ENCODE peak calls at places on chromosomes 1 and 21, in four cellular contexts. X is neural crest cell, N is left ventricle myocardium inferior, S is OCI-LY7. W is an unnamed sample.

GRCh38 chr1:154908937-154909336 is 27.6 kb downstream of the PMVK start:
- DNase-seq in X (no peak), N (no peak), S (no peak), W (no peak)

GRCh38 chr21:17726047-17726446 is 93.1 kb downstream of the C21orf91 start:
- DNase-seq in X (no peak), N (no peak), S (peak), W (no peak)

GRCh38 chr1:172680733-172681275 is 21.9 kb downstream of the FASLG start:
- DNase-seq in X (no peak), N (no peak), S (no peak), W (no peak)

GRCh38 chr1:47710075-47711071 is 272.5 kb downstream of the FOXD2 start:
- DNase-seq in X (peak), N (peak), S (peak), W (peak)

GRCh38 chr1:231310391-231310934 is 27.2 kb downstream of the EXOC8 start:
- DNase-seq in X (no peak), N (no peak), S (no peak), W (no peak)

GRCh38 chr1:204558467-204558866 is 42.3 kb downstream of the MDM4 start:
- DNase-seq in X (no peak), N (no peak), S (peak), W (no peak)

GRCh38 chr1:207282496-207283380 is 38.7 kb upstream of the CD55 start:
- DNase-seq in X (no peak), N (no peak), S (no peak), W (no peak)

GRCh38 chr1:107139833-107140702 is 771 bp upstream of the NTNG1 start:
- DNase-seq in X (peak), N (no peak), S (peak), W (no peak)

GRCh38 chr1:180168786-180169640 is 14.3 kb downstream of the QSOX1 start:
- DNase-seq in X (peak), N (no peak), S (peak), W (no peak)

GRCh38 chr1:62180649-62181048 is 14.0 kb upstream of the L1TD1 start:
- DNase-seq in X (no peak), N (no peak), S (no peak), W (no peak)

GRCh38 chr21:16345757-16346156 is 616.0 kb downstream of the USP25 start:
- DNase-seq in X (no peak), N (no peak), S (no peak), W (no peak)

GRCh38 chr1:3012511-3013291 is 8.6 kb upstream of the ACTRT2 start:
- DNase-seq in X (peak), N (peak), S (peak), W (peak)
- TF ChIP-seq CTCF in X (peak), N (peak), S (peak), W (peak)

GRCh38 chr1:201703646-201704438 is 125.1 kb upstream of the IPO9 start:
- DNase-seq in X (peak), N (peak), S (peak), W (peak)

GRCh38 chr1:201702936-201703335 is 126.0 kb upstream of the IPO9 start:
- DNase-seq in X (no peak), N (no peak), S (no peak), W (no peak)

GRCh38 chr1:201705389-201705788 is 123.6 kb upstream of the IPO9 start:
- DNase-seq in X (no peak), N (no peak), S (no peak), W (no peak)

GRCh38 chr1:201706109-201706508 is 122.8 kb upstream of the IPO9 start:
- DNase-seq in X (no peak), N (no peak), S (no peak), W (no peak)

GRCh38 chr1:201704439-201704792 is 124.5 kb upstream of the IPO9 start:
- DNase-seq in X (no peak), N (no peak), S (no peak), W (no peak)
- TF ChIP-seq CTCF in X (peak), N (peak), S (peak), W (peak)

DNA sequence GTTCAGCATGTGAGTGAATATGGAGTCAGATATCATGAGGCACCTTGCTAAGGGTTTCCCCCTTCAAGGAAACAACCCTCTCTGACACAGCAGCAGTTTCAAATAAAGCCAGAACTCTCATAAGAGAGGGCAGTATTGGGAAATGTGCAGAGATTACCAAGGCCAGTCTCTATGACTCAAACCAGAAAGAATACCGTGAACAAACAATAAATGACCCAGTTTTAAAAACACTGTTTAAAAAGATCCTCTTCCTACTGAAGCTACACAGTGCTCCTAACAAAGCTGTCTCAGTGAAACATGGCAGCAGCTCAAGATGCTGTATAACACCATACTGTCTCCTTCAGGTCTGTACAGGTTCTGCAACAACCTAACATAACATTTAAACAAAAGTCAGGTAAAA is 102.6 kb downstream of the KIAA0319L start:
- DNase-seq in X (no peak), N (no peak), S (no peak), W (no peak)
- TF ChIP-seq CTCF in X (no peak), N (no peak), S (no peak), W (no peak)

GRCh38 chr1:44239337-44239960 is 26.2 kb downstream of the DMAP1 start:
- DNase-seq in X (peak), N (no peak), S (no peak), W (no peak)
- TF ChIP-seq CTCF in X (peak), N (peak), S (no peak), W (no peak)

GRCh38 chr1:91731815-91732214 is 154.1 kb downstream of the TGFBR3 start:
- DNase-seq in X (no peak), N (no peak), S (no peak), W (no peak)

GRCh38 chr1:91730781-91731732 is 154.9 kb downstream of the TGFBR3 start:
- DNase-seq in X (no peak), N (peak), S (no peak), W (no peak)

GRCh38 chr1:91732291-91732953 is 153.5 kb downstream of the TGFBR3 start:
- DNase-seq in X (no peak), N (no peak), S (no peak), W (peak)

GRCh38 chr1:91735266-91735845 is 150.6 kb downstream of the TGFBR3 start:
- DNase-seq in X (no peak), N (no peak), S (no peak), W (no peak)

DNA sequence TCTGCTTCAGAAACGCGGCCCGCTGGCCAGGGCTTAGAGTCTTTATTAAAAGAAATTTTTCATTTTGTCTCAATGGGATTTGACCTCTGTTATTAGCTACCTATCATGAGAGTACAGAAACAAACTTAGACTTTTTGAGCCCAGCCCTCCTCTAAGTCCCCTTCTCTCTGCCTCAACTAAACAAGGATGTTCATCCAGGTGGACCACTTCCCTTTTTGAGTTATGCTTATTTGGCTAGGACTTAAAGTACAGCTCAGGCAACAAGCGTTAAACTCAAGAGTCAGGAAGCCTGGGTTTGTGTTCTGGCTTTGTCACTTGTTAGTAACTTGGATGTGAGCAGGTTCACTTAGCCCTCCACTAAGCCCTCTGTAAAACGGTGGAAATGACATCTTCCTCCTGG is 153.0 kb downstream of the TGFBR3 start:
- DNase-seq in X (no peak), N (no peak), S (no peak), W (no peak)
- TF ChIP-seq CTCF in X (no peak), N (no peak), S (no peak), W (no peak)

GRCh38 chr1:74468982-74469603 is 43.3 kb downstream of the LRRC53 start:
- DNase-seq in X (no peak), N (no peak), S (peak), W (no peak)
- TF ChIP-seq CTCF in X (peak), N (peak), S (peak), W (no peak)

W was measured in natural killer cell.